ENCODE peak calls at places on chromosomes 13 and 19, in four cellular contexts. W is psoas muscle; T is CD4-positive, CD25-positive, alpha-beta regulatory T cell; M is upper lobe of right lung. I is an unnamed sample. For H3K27me3 and H3K9me3, the result is how much of the 10 kb centered on the place peaks cover.

GRCh38 chr19:17484520-17485180 is 14.3 kb downstream of the SLC27A1 start:
- DNase-seq in M (no peak), T (no peak), W (no peak), I (no peak)

GRCh38 chr13:97474581-97474980 is 40.6 kb downstream of the RAP2A start:
- DNase-seq in T (no peak), M (no peak), W (no peak), I (no peak)

GRCh38 chr13:98504029-98504351 is 72.9 kb downstream of the STK24 start:
- DNase-seq in W (no peak), M (no peak), T (no peak), I (no peak)

GRCh38 chr13:98207411-98207810 is 30.3 kb upstream of the RNF113B start:
- DNase-seq in W (no peak), T (no peak), M (no peak), I (no peak)

GRCh38 chr19:6802336-6803035 is 30.0 kb downstream of the VAV1 start:
- DNase-seq in T (peak), M (peak), W (peak), I (peak)

GRCh38 chr19:46372901-46373572 is 26.1 kb downstream of the PPP5C start:
- DNase-seq in W (no peak), M (peak), T (no peak), I (no peak)

GRCh38 chr13:35926859-35927530 is 204.2 kb downstream of the DCLK1 start:
- DNase-seq in W (no peak), T (no peak), M (no peak), I (no peak)

GRCh38 chr13:44351505-44351854 is 22.1 kb upstream of the SERP2 start:
- DNase-seq in T (no peak), W (no peak), M (no peak), I (no peak)

DNA sequence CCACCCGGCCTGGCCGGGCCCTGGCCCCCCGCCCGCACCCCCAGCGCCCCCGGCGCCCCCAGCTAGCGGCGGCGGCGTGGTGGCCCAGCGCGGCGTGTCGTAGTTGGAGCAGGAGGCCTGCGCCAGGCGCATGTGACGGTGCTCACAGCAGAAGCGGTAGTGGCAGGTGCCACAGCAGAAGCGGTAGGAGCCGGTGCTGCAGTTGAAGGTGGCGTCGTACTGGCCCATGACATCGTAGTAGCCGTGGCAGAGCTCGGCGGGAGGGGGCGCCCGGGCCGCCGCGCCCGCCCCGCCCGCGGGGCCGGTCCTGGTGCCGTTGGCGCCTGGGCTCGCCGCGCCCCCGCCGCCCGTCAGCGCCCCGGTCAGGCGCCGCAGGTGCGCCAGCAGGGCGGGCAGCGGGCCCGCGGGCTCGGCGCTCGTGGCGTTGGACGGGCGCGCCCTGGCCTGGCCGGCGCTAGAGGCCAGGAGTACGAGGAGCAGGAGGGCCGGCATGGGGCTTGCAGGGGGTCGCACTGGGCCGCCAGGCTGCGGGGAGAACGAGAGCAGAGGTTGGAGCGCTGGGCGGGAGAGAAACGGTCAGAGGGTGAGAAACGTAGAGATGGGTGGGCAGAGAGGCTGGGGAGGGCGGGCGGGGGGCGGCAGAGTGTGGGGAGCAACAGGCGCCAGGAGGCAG is 592 bp downstream of the SHISA7 start:
- DNase-seq in T (no peak), W (no peak), M (no peak), I (no peak)
- H3K27me3 ChIP-seq in T (under half), W (under half), M (half or more), I (under half)

GRCh38 chr13:41053384-41053826 is 7.9 kb upstream of the WBP4 start:
- DNase-seq in W (no peak), M (no peak), T (no peak), I (no peak)

GRCh38 chr13:41049480-41049879 is 11.8 kb upstream of the WBP4 start:
- DNase-seq in W (no peak), M (no peak), T (no peak), I (no peak)

GRCh38 chr13:41054212-41054877 is 7.0 kb upstream of the WBP4 start:
- DNase-seq in T (peak), M (no peak), W (no peak), I (no peak)

GRCh38 chr13:41052441-41052840 is 8.9 kb upstream of the WBP4 start:
- DNase-seq in T (no peak), M (no peak), W (no peak), I (no peak)

GRCh38 chr13:41050041-41050440 is 11.3 kb upstream of the WBP4 start:
- DNase-seq in M (no peak), W (no peak), T (no peak), I (no peak)
- H3K9me3 ChIP-seq in M (under half), W (under half), T (under half), I (under half)

DNA sequence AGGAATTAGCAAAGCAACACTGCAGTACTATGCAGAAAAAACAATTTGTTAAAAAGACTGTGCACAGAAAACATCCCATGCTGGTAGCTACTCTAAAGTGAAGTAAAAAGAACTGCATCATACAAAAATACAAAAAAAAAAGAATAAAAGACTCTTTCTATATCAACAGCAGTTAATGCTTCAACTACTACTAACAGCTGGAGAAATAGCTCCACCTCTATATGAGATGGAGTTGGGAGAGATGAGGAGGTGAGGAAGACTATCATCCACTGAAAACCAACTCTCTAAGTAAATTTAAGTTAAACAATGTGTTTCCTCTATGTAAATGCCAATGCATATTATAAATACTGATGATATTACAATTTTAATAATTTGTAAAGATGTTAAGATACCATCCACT is 1.8 kb downstream of the ZC3H13 start:
- DNase-seq in M (no peak), W (no peak), T (no peak), I (no peak)
- H3K4me3 ChIP-seq in M (peak), W (peak), T (peak), I (no peak)

GRCh38 chr13:59340151-59340550 is 823.6 kb downstream of the DIAPH3 start:
- DNase-seq in M (no peak), T (no peak), W (no peak), I (no peak)
- H3K27me3 ChIP-seq in M (under half), T (under half), W (under half), I (under half)

DNA sequence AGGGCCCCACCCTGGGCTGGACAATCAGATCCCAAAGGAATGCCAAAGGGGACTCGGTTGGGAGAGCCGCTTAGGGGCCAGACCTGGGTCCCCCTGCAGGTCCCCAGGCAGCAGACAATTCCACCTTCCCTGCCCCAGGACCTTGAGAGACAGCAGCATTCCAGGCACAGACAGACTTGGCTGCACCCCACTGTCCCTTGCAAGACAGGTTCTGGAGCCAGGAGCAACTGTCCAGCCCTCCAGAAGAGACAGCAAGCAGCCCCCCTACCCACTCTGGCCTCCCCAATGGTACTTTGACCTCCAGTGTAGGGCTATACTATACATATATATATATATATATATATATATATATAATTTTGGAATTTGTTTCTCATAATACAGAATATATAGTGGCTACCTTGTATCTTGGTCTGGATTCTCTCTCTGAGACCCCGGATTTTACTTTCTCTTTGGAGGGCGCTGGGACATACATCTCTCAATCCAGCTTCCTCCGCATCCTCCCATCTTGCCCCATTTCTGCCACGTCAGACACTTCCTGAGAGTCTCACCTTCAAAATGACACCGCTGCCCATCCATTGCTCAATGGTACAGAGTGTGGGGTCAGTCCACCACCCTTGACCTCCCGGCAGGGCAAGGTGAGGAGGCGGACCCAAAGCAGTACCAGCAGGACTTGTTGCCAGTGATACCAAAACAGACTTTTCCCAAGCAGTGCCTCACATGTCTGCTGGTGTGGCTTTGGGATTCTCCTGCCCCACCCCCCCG is 12.7 kb downstream of the SMIM24 start:
- DNase-seq in M (no peak), W (no peak), T (no peak), I (peak)
- H3K9me3 ChIP-seq in M (under half), W (under half), T (under half), I (under half)

GRCh38 chr19:48397636-48398328 is 4.3 kb downstream of the GRIN2D start:
- DNase-seq in W (no peak), T (no peak), M (no peak), I (no peak)
- H3K4me3 ChIP-seq in W (peak), T (peak), M (peak), I (peak)

GRCh38 chr19:4580961-4581380 is 21.5 kb upstream of the SEMA6B start:
- DNase-seq in M (no peak), W (no peak), T (no peak), I (no peak)
- H3K27me3 ChIP-seq in M (half or more), W (under half), T (under half), I (under half)

DNA sequence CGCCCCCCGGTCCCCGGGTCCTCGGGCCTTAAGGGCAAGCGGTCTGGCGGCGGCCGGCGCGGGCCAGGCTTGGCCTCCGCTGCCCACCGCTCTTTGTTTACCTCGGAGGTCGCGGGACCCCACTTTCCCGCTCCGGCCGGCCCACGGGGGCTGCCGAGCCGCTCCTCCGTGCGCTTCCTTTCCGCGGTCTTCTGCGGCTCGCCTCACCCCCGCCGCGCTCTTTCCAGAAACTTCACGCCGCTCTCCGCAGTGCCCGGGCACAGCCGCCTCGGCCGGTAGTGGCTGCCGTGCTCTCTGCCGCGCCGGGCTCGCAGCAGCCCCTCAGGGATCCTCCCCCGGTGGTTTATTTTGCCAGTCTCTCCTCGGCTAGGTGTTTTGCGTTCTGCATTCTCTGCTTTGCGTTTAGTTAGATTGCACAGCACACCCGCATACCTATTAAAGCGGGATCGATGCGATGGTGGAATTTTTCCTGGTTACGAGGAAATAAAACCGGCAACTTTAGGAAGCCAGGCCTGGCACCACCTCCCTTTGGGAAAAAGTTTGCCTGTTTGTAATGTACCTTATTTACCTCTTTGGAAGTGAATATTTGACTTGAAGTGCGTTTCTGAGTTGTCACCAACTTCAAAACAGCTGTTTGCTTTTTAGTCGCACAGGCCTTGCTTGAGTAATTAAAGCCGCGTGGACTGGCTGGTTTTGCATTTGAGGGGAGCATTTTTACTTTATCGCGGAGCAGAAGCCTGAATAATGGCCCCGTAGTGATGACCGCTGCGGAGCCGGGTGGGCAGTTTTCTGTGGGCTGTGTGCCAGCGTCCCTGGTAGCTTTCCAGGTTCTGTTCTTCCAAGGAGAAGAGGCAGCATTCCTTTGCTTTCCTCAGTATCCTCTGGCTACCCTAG is 787 bp downstream of the NAA16 start:
- DNase-seq in T (peak), W (peak), M (peak), I (peak)
- H3K9me3 ChIP-seq in T (under half), W (under half), M (under half), I (under half)

GRCh38 chr13:111203742-111204386 is 88.8 kb downstream of the ARHGEF7 start:
- DNase-seq in T (no peak), M (no peak), W (no peak), I (peak)
- H3K4me3 ChIP-seq in T (no peak), M (peak), W (peak), I (peak)

I was measured in right cardiac atrium.